ENCODE peak calls at places on chromosomes 13 and 19, in ten cellular contexts. P is stimulated activated CD4-positive, alpha-beta T cell treated with anti-CD3 and anti-CD28 coated beads, Interleukin-4, amount 100 ng/mL, for 24 hours; I is progenitor cell of endocrine pancreas; Y is nucleus accumbens; S is hippocampal formation; V is memory B cell; A is Peyer's patch; E is activated T-cell treated with anti-CD3 and anti-CD28 coated beads for 1 hour; H is M059J; L is amniotic stem cell. X is an unnamed sample.

GRCh38 chr13:45055198-45055901 is 65.0 kb upstream of the GTF2F2 start:
- DNase-seq in E (no peak), I (no peak), V (no peak), S (peak), H (peak), Y (peak), L (peak), P (peak), A (peak), X (no peak)

GRCh38 chr13:86402500-86402899 is 603.3 kb upstream of the SLITRK6 start:
- DNase-seq in H (no peak), E (no peak), I (no peak), P (no peak), V (no peak), L (no peak), A (no peak), S (no peak), Y (no peak), X (no peak)

GRCh38 chr13:111359237-111359915 is 38.9 kb downstream of the TEX29 start:
- DNase-seq in E (no peak), S (no peak), P (no peak), A (no peak), V (no peak), I (no peak), Y (no peak), H (peak), L (no peak), X (no peak)

GRCh38 chr19:24178207-24178606 is 91.2 kb downstream of the ZNF254 start:
- DNase-seq in V (no peak), H (no peak), L (no peak), P (no peak), A (no peak), E (no peak), I (no peak), Y (no peak), S (no peak), X (no peak)

GRCh38 chr19:5434351-5434917 is 20.8 kb upstream of the ZNRF4 start:
- DNase-seq in P (no peak), I (no peak), A (no peak), E (no peak), S (no peak), V (no peak), L (no peak), Y (no peak), H (no peak), X (no peak)

GRCh38 chr13:57832187-57832586 is 200.6 kb downstream of the PCDH17 start:
- DNase-seq in Y (no peak), S (no peak), E (no peak), V (no peak), A (no peak), P (no peak), L (no peak), I (no peak), H (no peak), X (no peak)

GRCh38 chr19:54357381-54357780 is 7.3 kb downstream of the LAIR1 start:
- DNase-seq in L (no peak), H (no peak), E (no peak), P (no peak), A (no peak), V (no peak), I (no peak), Y (no peak), S (no peak), X (no peak)

GRCh38 chr19:37583340-37583739 is 11.3 kb downstream of the ZNF571 start:
- DNase-seq in P (no peak), A (no peak), S (no peak), L (no peak), Y (no peak), V (no peak), I (no peak), H (no peak), E (no peak), X (no peak)